ENCODE peak calls at places on chromosomes 5 and 9, in five cellular contexts. F is effector memory CD8-positive, alpha-beta T cell; A is ascending aorta; P is activated CD8-positive, alpha-beta memory T cell treated with anti-CD3 and anti-CD28 coated beads for 4 hours; R is adipocyte. K is an unnamed sample.

GRCh38 chr5:86968311-86968753 is 299.4 kb upstream of the RASA1 start:
- DNase-seq in F (no peak), A (no peak), P (no peak), R (peak; percentile 78), K (peak; percentile 51)

GRCh38 chr5:141496038-141496437 is 7.2 kb downstream of the PCDHGC5 start:
- DNase-seq in F (no peak), A (no peak), P (no peak), R (no peak), K (no peak)

GRCh38 chr9:128409450-128409849 is 11.2 kb upstream of the CERCAM start:
- DNase-seq in F (no peak), A (no peak), P (no peak), R (no peak), K (no peak)

GRCh38 chr5:80957031-80957761 is 3.0 kb upstream of the RASGRF2 start:
- DNase-seq in F (no peak), A (no peak), P (no peak), R (no peak), K (no peak)

GRCh38 chr5:175216991-175217390 is 227.0 kb downstream of the DRD1 start:
- DNase-seq in F (no peak), A (peak; percentile 94), P (no peak), R (peak; percentile 3), K (no peak)

GRCh38 chr9:94554439-94555331 is at the start of gene PCAT7:
- DNase-seq in F (peak; percentile 1), A (no peak), P (no peak), R (peak; percentile 7), K (peak; percentile 92)

GRCh38 chr5:149490599-149491187 is 60.5 kb downstream of the CSNK1A1 start:
- DNase-seq in F (no peak), A (peak; percentile 54), P (no peak), R (no peak), K (no peak)

GRCh38 chr5:7321724-7322123 is 74.2 kb upstream of the ADCY2 start:
- DNase-seq in F (no peak), A (no peak), P (no peak), R (peak; percentile 77), K (peak; percentile 22)

GRCh38 chr9:100084145-100084478 is 14.7 kb downstream of the ERP44 start:
- DNase-seq in F (no peak), A (no peak), P (no peak), R (no peak), K (no peak)

GRCh38 chr5:125189451-125190051 is 443.1 kb upstream of the ZNF608 start:
- DNase-seq in F (no peak), A (no peak), P (no peak), R (no peak), K (no peak)

GRCh38 chr5:132017738-132018625 is 6.5 kb upstream of the ACSL6 start:
- DNase-seq in F (no peak), A (peak; percentile 54), P (no peak), R (no peak), K (no peak)

GRCh38 chr5:29114331-29114768 is 2076.0 kb upstream of the CDH9 start:
- DNase-seq in F (no peak), A (no peak), P (no peak), R (no peak), K (no peak)

GRCh38 chr9:15485836-15486678 is 24.7 kb downstream of the PSIP1 start:
- DNase-seq in F (no peak), A (no peak), P (no peak), R (peak; percentile 70), K (peak; percentile 29)

GRCh38 chr9:28758971-28759370 is 1185.7 kb upstream of the C9orf72 start:
- DNase-seq in F (no peak), A (no peak), P (no peak), R (no peak), K (no peak)

K was measured in hepatocyte.